ENCODE peak calls at places on chromosome 5, in eight cellular contexts. E is body of pancreas, Z is suprapubic skin, R is keratinocyte, D is mesendoderm, W is NCI-H1417 treated with DMSO at 0.1 percent for 48 hours, B is GM06990, U is sigmoid colon. M is an unnamed sample.

GRCh38 chr5:90843443-90843842 is 284.8 kb downstream of the ADGRV1 start:
- DNase-seq in E (no peak), Z (no peak), R (no peak), D (no peak), W (no peak), B (peak; percentile 9), U (no peak), M (no peak)

GRCh38 chr5:172939561-172939960 is 19.7 kb upstream of the RPL26L1 start:
- DNase-seq in E (peak; percentile 22), Z (no peak), R (no peak), D (peak; percentile 42), W (no peak), B (no peak), U (no peak), M (no peak)

GRCh38 chr5:172418847-172419810 is 35.2 kb downstream of the SH3PXD2B start:
- DNase-seq in E (peak; percentile 73), Z (peak; percentile 78), R (no peak), D (no peak), W (no peak), B (no peak), U (peak; percentile 89), M (peak; percentile 16)

GRCh38 chr5:174531782-174532191 is 192.6 kb upstream of the MSX2 start:
- DNase-seq in E (no peak), Z (no peak), R (no peak), D (no peak), W (no peak), B (no peak), U (no peak), M (no peak)

GRCh38 chr5:150612405-150612804 is 28.1 kb upstream of the SYNPO start:
- DNase-seq in E (no peak), Z (no peak), R (no peak), D (no peak), W (no peak), B (no peak), U (no peak), M (no peak)

GRCh38 chr5:73531356-73531755 is 33.1 kb downstream of the BTF3 start:
- DNase-seq in E (no peak), Z (no peak), R (no peak), D (no peak), W (no peak), B (no peak), U (no peak), M (no peak)

GRCh38 chr5:169003721-169004481 is 297.0 kb downstream of the SLIT3 start:
- DNase-seq in E (no peak), Z (no peak), R (no peak), D (peak; percentile 47), W (no peak), B (no peak), U (no peak), M (peak; percentile 42)

GRCh38 chr5:139662617-139663016 is 14.5 kb downstream of the CXXC5 start:
- DNase-seq in E (peak; percentile 70), Z (no peak), R (no peak), D (no peak), W (no peak), B (peak; percentile 65), U (no peak), M (no peak)

GRCh38 chr5:65663804-65664521 is 39.1 kb downstream of the SHLD3 start:
- DNase-seq in E (no peak), Z (no peak), R (no peak), D (peak; percentile 83), W (no peak), B (no peak), U (no peak), M (no peak)

GRCh38 chr5:111016801-111017200 is 54.7 kb upstream of the TSLP start:
- DNase-seq in E (no peak), Z (no peak), R (no peak), D (no peak), W (no peak), B (no peak), U (no peak), M (no peak)

GRCh38 chr5:114362197-114362976 is 517 bp downstream of the KCNN2 start:
- DNase-seq in E (no peak), Z (no peak), R (no peak), D (peak; percentile 76), W (no peak), B (peak; percentile 82), U (no peak), M (no peak)

GRCh38 chr5:173954671-173955605 is 34.0 kb upstream of the C5orf47 start:
- DNase-seq in E (peak; percentile 72), Z (no peak), R (no peak), D (no peak), W (no peak), B (no peak), U (peak; percentile 74), M (no peak)

GRCh38 chr5:168482361-168482760 is 3.9 kb upstream of the RARS1 start:
- DNase-seq in E (no peak), Z (no peak), R (no peak), D (no peak), W (no peak), B (no peak), U (no peak), M (no peak)

GRCh38 chr5:98201006-98201620 is 572.4 kb upstream of the RGMB start:
- DNase-seq in E (no peak), Z (no peak), R (peak; percentile 60), D (no peak), W (no peak), B (no peak), U (no peak), M (no peak)

GRCh38 chr5:62935660-62936059 is 357.0 kb downstream of the LRRC70 start:
- DNase-seq in E (no peak), Z (no peak), R (no peak), D (no peak), W (no peak), B (no peak), U (no peak), M (no peak)

GRCh38 chr5:146993876-146994530 is 115.4 kb upstream of the PPP2R2B start:
- DNase-seq in E (peak; percentile 20), Z (no peak), R (no peak), D (no peak), W (no peak), B (no peak), U (no peak), M (no peak)

GRCh38 chr5:131545856-131546255 is 89.2 kb downstream of the RAPGEF6 start:
- DNase-seq in E (no peak), Z (no peak), R (no peak), D (no peak), W (no peak), B (no peak), U (no peak), M (no peak)